ENCODE peak calls at places on chromosomes 12 and 14, in ten cellular contexts. B is NCI-H510A; Y is psoas muscle; I is GM23338; D is activated T-cell treated with anti-CD3 and anti-CD28 coated beads, Interleukin-2, amount 50 U/mL, for 72 hours; P is AG09319; H is astrocyte of the spinal cord; F is ELF-1; A is NCI-H524; J is dorsolateral prefrontal cortex. L is an unnamed sample.

GRCh38 chr12:4997939-4998338 is 45.7 kb upstream of the KCNA5 start:
- DNase-seq in Y (peak), I (no peak), D (no peak), H (peak), P (peak), A (no peak), J (peak), F (no peak), B (no peak), L (no peak)

GRCh38 chr12:41055875-41056577 is 132.1 kb upstream of the PDZRN4 start:
- DNase-seq in D (no peak), Y (no peak), H (peak), P (peak), I (no peak), A (peak), B (no peak), F (no peak), J (no peak), L (no peak)

GRCh38 chr12:67459173-67459572 is 189.4 kb upstream of the DYRK2 start:
- DNase-seq in Y (no peak), P (no peak), A (no peak), B (no peak), F (no peak), J (no peak), D (no peak), I (no peak), H (no peak), L (no peak)

GRCh38 chr14:68655021-68655811 is 137.7 kb downstream of the ZFP36L1 start:
- DNase-seq in J (no peak), H (peak), B (no peak), Y (no peak), I (no peak), A (peak), P (no peak), F (no peak), D (no peak), L (no peak)

GRCh38 chr14:69483765-69484443 is 624 bp upstream of the PLEKHD1 start:
- DNase-seq in B (peak), H (peak), A (peak), J (no peak), I (peak), D (no peak), Y (peak), P (no peak), F (peak), L (peak)

GRCh38 chr12:106229036-106229591 is 18.7 kb downstream of the CKAP4 start:
- DNase-seq in A (no peak), I (no peak), F (no peak), D (no peak), P (no peak), J (no peak), B (no peak), H (no peak), Y (no peak), L (no peak)

GRCh38 chr14:41120400-41120799 is 486.3 kb upstream of the LRFN5 start:
- DNase-seq in A (no peak), D (no peak), B (no peak), Y (no peak), I (no peak), F (no peak), P (no peak), J (no peak), H (no peak), L (no peak)

GRCh38 chr14:75711134-75711795 is 50.2 kb downstream of the TTLL5 start:
- DNase-seq in Y (no peak), P (peak), D (peak), A (peak), H (peak), I (peak), F (peak), J (peak), B (no peak), L (peak)

GRCh38 chr12:4943067-4943937 is 33.6 kb downstream of the KCNA1 start:
- DNase-seq in Y (no peak), I (no peak), H (no peak), F (no peak), P (no peak), J (no peak), A (no peak), B (no peak), D (no peak), L (no peak)

GRCh38 chr12:121238604-121239334 is 28.8 kb downstream of the P2RX4 start:
- DNase-seq in Y (no peak), H (peak), I (peak), A (peak), D (no peak), F (peak), B (peak), J (no peak), P (no peak), L (peak)

GRCh38 chr12:61452076-61452475 is 808.1 kb upstream of the USP15 start:
- DNase-seq in H (no peak), B (no peak), I (no peak), D (no peak), P (no peak), J (no peak), A (no peak), F (no peak), Y (no peak), L (no peak)

GRCh38 chr12:47758834-47759690 is at the start of gene RAPGEF3:
- DNase-seq in F (peak), P (no peak), Y (peak), J (peak), D (peak), B (peak), A (peak), I (peak), H (peak), L (peak)

GRCh38 chr12:66813137-66813867 is 134.4 kb upstream of the GRIP1 start:
- DNase-seq in F (no peak), I (no peak), Y (no peak), A (no peak), B (peak), P (no peak), D (peak), H (no peak), J (no peak), L (no peak)

GRCh38 chr12:90991952-90992465 is 12.8 kb downstream of the EPYC start:
- DNase-seq in J (no peak), D (no peak), F (peak), B (no peak), A (no peak), P (no peak), H (no peak), Y (no peak), I (no peak), L (no peak)

GRCh38 chr12:6072302-6072752 is 52.1 kb downstream of the VWF start:
- DNase-seq in J (no peak), F (no peak), A (no peak), D (no peak), Y (no peak), B (no peak), P (no peak), H (peak), I (no peak), L (no peak)

GRCh38 chr14:64416348-64416932 is 28.3 kb downstream of the MTHFD1 start:
- DNase-seq in D (no peak), P (no peak), A (no peak), B (no peak), F (no peak), H (no peak), J (no peak), I (no peak), Y (no peak), L (no peak)

GRCh38 chr12:124938606-124939427 is 24.4 kb upstream of the UBC start:
- DNase-seq in Y (peak), D (peak), J (peak), I (peak), P (peak), H (peak), B (no peak), F (no peak), A (no peak), L (peak)

GRCh38 chr14:92632546-92633273 is 115.7 kb downstream of the LGMN start:
- DNase-seq in D (no peak), I (no peak), A (no peak), J (no peak), F (no peak), P (no peak), Y (no peak), H (no peak), B (no peak), L (peak)

GRCh38 chr14:64919618-64920017 is 5.4 kb downstream of the CHURC1 start:
- DNase-seq in I (no peak), A (no peak), H (no peak), F (no peak), J (no peak), P (no peak), Y (peak), B (no peak), D (no peak), L (no peak)

GRCh38 chr12:125149160-125150108 is 84.2 kb downstream of the AACS start:
- DNase-seq in F (no peak), B (no peak), P (no peak), H (no peak), D (no peak), A (no peak), Y (no peak), I (no peak), J (no peak), L (no peak)

GRCh38 chr14:21248739-21249411 is 20.4 kb downstream of the HNRNPC start:
- DNase-seq in F (no peak), H (no peak), D (no peak), I (no peak), B (no peak), Y (no peak), P (no peak), A (no peak), J (no peak), L (no peak)

GRCh38 chr14:57486767-57487379 is 6.8 kb downstream of the CCDC198 start:
- DNase-seq in A (peak), B (no peak), J (no peak), I (peak), Y (no peak), D (no peak), P (peak), F (peak), H (peak), L (peak)

GRCh38 chr12:50024804-50025186 is 499 bp downstream of the RACGAP1 start:
- DNase-seq in H (no peak), J (no peak), I (peak), F (no peak), A (no peak), Y (no peak), B (no peak), D (no peak), P (no peak), L (no peak)

GRCh38 chr14:102020058-102020971 is 55.9 kb downstream of the DYNC1H1 start:
- DNase-seq in D (peak), F (no peak), J (no peak), P (peak), A (peak), B (no peak), I (no peak), H (peak), Y (no peak), L (no peak)

GRCh38 chr12:89450922-89451321 is 73.7 kb downstream of the GALNT4 start:
- DNase-seq in P (no peak), B (no peak), Y (no peak), I (peak), D (no peak), F (no peak), H (peak), J (no peak), A (no peak), L (no peak)

GRCh38 chr14:22597771-22598098 is 365 bp upstream of the ABHD4 start:
- DNase-seq in H (no peak), J (no peak), I (no peak), F (no peak), D (no peak), B (no peak), A (no peak), P (no peak), Y (no peak), L (no peak)

GRCh38 chr12:123150804-123151678 is at the start of gene PITPNM2:
- DNase-seq in I (peak), Y (peak), H (peak), P (no peak), F (peak), B (peak), J (peak), A (peak), D (peak), L (peak)

GRCh38 chr12:49583361-49584094 is 15.6 kb upstream of the MCRS1 start:
- DNase-seq in F (no peak), B (no peak), H (no peak), P (no peak), Y (no peak), A (peak), J (no peak), I (no peak), D (no peak), L (no peak)

GRCh38 chr14:32366256-32366655 is 37.2 kb downstream of the AKAP6 start:
- DNase-seq in D (no peak), F (no peak), A (peak), H (peak), Y (no peak), J (peak), P (no peak), I (peak), B (no peak), L (no peak)

L was measured in H7.